ENCODE peak calls at places on chromosome 16, in nine cellular contexts. K is K562; R is PC-3; B is neuronal stem cell; J is CD8-positive, alpha-beta T cell; V is upper lobe of right lung; X is Panc1; H is transverse colon; Z is pancreas. O is an unnamed sample.

GRCh38 chr16:57383276-57384247 is 11.3 kb downstream of the CX3CL1 start:
- DNase-seq in K (no peak), R (peak), B (no peak), J (no peak), V (no peak), X (no peak), H (no peak), Z (no peak), O (no peak)

GRCh38 chr16:10611825-10612342 is 31.5 kb upstream of the EMP2 start:
- DNase-seq in K (no peak), R (no peak), B (no peak), J (no peak), V (no peak), X (no peak), H (no peak), Z (no peak), O (no peak)

GRCh38 chr16:2329532-2329931 is 11.0 kb downstream of the ABCA3 start:
- DNase-seq in K (no peak), R (no peak), B (no peak), J (no peak), V (peak), X (no peak), H (no peak), Z (no peak), O (peak)

GRCh38 chr16:53809088-53809951 is 105.4 kb downstream of the FTO start:
- DNase-seq in K (no peak), R (peak), B (no peak), J (no peak), V (no peak), X (no peak), H (no peak), Z (no peak), O (no peak)

GRCh38 chr16:17448640-17449638 is 21.8 kb downstream of the XYLT1 start:
- DNase-seq in K (no peak), R (no peak), B (no peak), J (peak), V (peak), X (no peak), H (peak), Z (no peak), O (no peak)

GRCh38 chr16:86567701-86568571 is 1.3 kb downstream of the FOXC2 start:
- DNase-seq in K (no peak), R (no peak), B (no peak), J (no peak), V (no peak), X (no peak), H (no peak), Z (peak), O (peak)

GRCh38 chr16:3182608-3183444 is 5.2 kb upstream of the OR1F1 start:
- DNase-seq in K (peak), R (peak), B (no peak), J (peak), V (no peak), X (no peak), H (peak), Z (no peak), O (peak)

GRCh38 chr16:86455116-86455515 is 55.2 kb upstream of the FOXF1 start:
- DNase-seq in K (no peak), R (no peak), B (no peak), J (no peak), V (no peak), X (no peak), H (no peak), Z (no peak), O (no peak)

GRCh38 chr16:499924-500323 is 27.6 kb upstream of the CAPN15 start:
- DNase-seq in K (no peak), R (no peak), B (no peak), J (no peak), V (no peak), X (no peak), H (no peak), Z (no peak), O (no peak)

GRCh38 chr16:1777375-1778199 is 4.7 kb upstream of the MRPS34 start:
- DNase-seq in K (no peak), R (no peak), B (no peak), J (no peak), V (no peak), X (no peak), H (no peak), Z (peak), O (no peak)

GRCh38 chr16:85430523-85431381 is 182.4 kb upstream of the GSE1 start:
- DNase-seq in K (no peak), R (no peak), B (no peak), J (no peak), V (peak), X (no peak), H (peak), Z (peak), O (no peak)

GRCh38 chr16:86929149-86929871 is 351.0 kb downstream of the FOXL1 start:
- DNase-seq in K (peak), R (no peak), B (no peak), J (no peak), V (no peak), X (no peak), H (no peak), Z (no peak), O (no peak)

GRCh38 chr16:57422026-57422944 is 17.7 kb downstream of the CCL17 start:
- DNase-seq in K (peak), R (peak), B (no peak), J (no peak), V (no peak), X (peak), H (peak), Z (no peak), O (peak)

GRCh38 chr16:13448346-13448745 is 471.6 kb upstream of the ERCC4 start:
- DNase-seq in K (no peak), R (no peak), B (no peak), J (no peak), V (no peak), X (no peak), H (no peak), Z (no peak), O (no peak)

GRCh38 chr16:57899771-57900661 is 70.9 kb downstream of the CNGB1 start:
- DNase-seq in K (peak), R (peak), B (peak), J (peak), V (peak), X (peak), H (peak), Z (no peak), O (peak)

GRCh38 chr16:1012722-1013592 is 31.4 kb downstream of the SOX8 start:
- DNase-seq in K (no peak), R (no peak), B (no peak), J (no peak), V (no peak), X (no peak), H (no peak), Z (no peak), O (no peak)

GRCh38 chr16:12089492-12090161 is 113.1 kb downstream of the SNX29 start:
- DNase-seq in K (peak), R (no peak), B (no peak), J (peak), V (peak), X (no peak), H (peak), Z (no peak), O (peak)

GRCh38 chr16:35743101-35743692 is 2283.8 kb downstream of the TP53TG3F start:
- DNase-seq in K (no peak), R (no peak), B (no peak), J (no peak), V (no peak), X (no peak), H (no peak), Z (no peak), O (no peak)

GRCh38 chr16:12339686-12340085 is 363.2 kb downstream of the SNX29 start:
- DNase-seq in K (no peak), R (no peak), B (no peak), J (no peak), V (no peak), X (no peak), H (no peak), Z (no peak), O (no peak)

GRCh38 chr16:84065536-84066132 is 23.0 kb upstream of the SLC38A8 start:
- DNase-seq in K (peak), R (peak), B (no peak), J (no peak), V (peak), X (no peak), H (peak), Z (no peak), O (peak)

GRCh38 chr16:58022601-58023371 is 2.8 kb upstream of the MMP15 start:
- DNase-seq in K (no peak), R (peak), B (no peak), J (no peak), V (peak), X (no peak), H (peak), Z (peak), O (peak)

GRCh38 chr16:67653131-67654068 is 6.7 kb downstream of the ACD start:
- DNase-seq in K (no peak), R (no peak), B (no peak), J (no peak), V (no peak), X (no peak), H (no peak), Z (peak), O (no peak)

GRCh38 chr16:25235991-25236390 is 19.2 kb downstream of the AQP8 start:
- DNase-seq in K (no peak), R (no peak), B (no peak), J (no peak), V (no peak), X (no peak), H (no peak), Z (no peak), O (peak)

GRCh38 chr16:53433930-53434435 is 288 bp upstream of the RBL2 start:
- DNase-seq in K (peak), R (peak), B (no peak), J (no peak), V (no peak), X (peak), H (no peak), Z (no peak), O (no peak)

GRCh38 chr16:87436225-87437172 is 44.4 kb downstream of the MAP1LC3B start:
- DNase-seq in K (no peak), R (no peak), B (no peak), J (no peak), V (no peak), X (no peak), H (no peak), Z (no peak), O (no peak)

GRCh38 chr16:12899529-12900168 is 1.7 kb upstream of the SHISA9 start:
- DNase-seq in K (no peak), R (peak), B (no peak), J (no peak), V (no peak), X (no peak), H (no peak), Z (no peak), O (no peak)

GRCh38 chr16:61289141-61289540 is 747.1 kb downstream of the CDH8 start:
- DNase-seq in K (no peak), R (no peak), B (no peak), J (no peak), V (no peak), X (no peak), H (no peak), Z (no peak), O (no peak)

GRCh38 chr16:4679156-4679853 is 14.1 kb upstream of the NUDT16L1 start:
- DNase-seq in K (no peak), R (no peak), B (no peak), J (no peak), V (no peak), X (no peak), H (peak), Z (peak), O (no peak)

GRCh38 chr16:83187404-83187803 is 560.6 kb downstream of the CDH13 start:
- DNase-seq in K (no peak), R (peak), B (no peak), J (no peak), V (no peak), X (no peak), H (no peak), Z (no peak), O (no peak)

GRCh38 chr16:4846503-4846900 is 586 bp downstream of the GLYR1 start:
- DNase-seq in K (peak), R (peak), B (no peak), J (no peak), V (peak), X (no peak), H (peak), Z (no peak), O (peak)

GRCh38 chr16:65414284-65414984 is 292.6 kb upstream of the CDH11 start:
- DNase-seq in K (no peak), R (peak), B (no peak), J (no peak), V (no peak), X (no peak), H (no peak), Z (no peak), O (no peak)

GRCh38 chr16:86093801-86094750 is 195.1 kb downstream of the IRF8 start:
- DNase-seq in K (no peak), R (no peak), B (no peak), J (no peak), V (peak), X (no peak), H (peak), Z (no peak), O (no peak)

GRCh38 chr16:53071748-53072301 is 17.0 kb downstream of the CHD9 start:
- DNase-seq in K (no peak), R (no peak), B (no peak), J (no peak), V (peak), X (no peak), H (peak), Z (no peak), O (no peak)

GRCh38 chr16:68297908-68298307 is 12.8 kb downstream of the SLC7A6OS start:
- DNase-seq in K (no peak), R (peak), B (no peak), J (no peak), V (no peak), X (no peak), H (no peak), Z (no peak), O (no peak)

GRCh38 chr16:426115-426905 is 861 bp downstream of the RAB11FIP3 start:
- DNase-seq in K (peak), R (no peak), B (no peak), J (no peak), V (no peak), X (no peak), H (peak), Z (peak), O (peak)

GRCh38 chr16:3702082-3702481 is 15.2 kb downstream of the TRAP1 start:
- DNase-seq in K (no peak), R (no peak), B (no peak), J (no peak), V (no peak), X (no peak), H (no peak), Z (peak), O (no peak)

GRCh38 chr16:22194707-22195444 is 11.2 kb upstream of the EEF2K start:
- DNase-seq in K (peak), R (no peak), B (no peak), J (no peak), V (no peak), X (no peak), H (no peak), Z (no peak), O (no peak)

GRCh38 chr16:60674241-60674640 is 1362.0 kb downstream of the CDH8 start:
- DNase-seq in K (no peak), R (no peak), B (no peak), J (no peak), V (no peak), X (no peak), H (no peak), Z (no peak), O (no peak)

GRCh38 chr16:75237398-75238131 is 13.9 kb downstream of the BCAR1 start:
- DNase-seq in K (no peak), R (no peak), B (no peak), J (no peak), V (peak), X (no peak), H (no peak), Z (peak), O (no peak)

GRCh38 chr16:75241412-75241811 is 10.0 kb downstream of the BCAR1 start:
- DNase-seq in K (no peak), R (no peak), B (no peak), J (no peak), V (no peak), X (no peak), H (no peak), Z (peak), O (no peak)

GRCh38 chr16:75238132-75238852 is 13.1 kb downstream of the BCAR1 start:
- DNase-seq in K (no peak), R (no peak), B (no peak), J (no peak), V (peak), X (no peak), H (peak), Z (peak), O (no peak)

GRCh38 chr16:75238853-75239371 is 12.5 kb downstream of the BCAR1 start:
- DNase-seq in K (no peak), R (no peak), B (no peak), J (no peak), V (no peak), X (no peak), H (no peak), Z (no peak), O (no peak)

DNA sequence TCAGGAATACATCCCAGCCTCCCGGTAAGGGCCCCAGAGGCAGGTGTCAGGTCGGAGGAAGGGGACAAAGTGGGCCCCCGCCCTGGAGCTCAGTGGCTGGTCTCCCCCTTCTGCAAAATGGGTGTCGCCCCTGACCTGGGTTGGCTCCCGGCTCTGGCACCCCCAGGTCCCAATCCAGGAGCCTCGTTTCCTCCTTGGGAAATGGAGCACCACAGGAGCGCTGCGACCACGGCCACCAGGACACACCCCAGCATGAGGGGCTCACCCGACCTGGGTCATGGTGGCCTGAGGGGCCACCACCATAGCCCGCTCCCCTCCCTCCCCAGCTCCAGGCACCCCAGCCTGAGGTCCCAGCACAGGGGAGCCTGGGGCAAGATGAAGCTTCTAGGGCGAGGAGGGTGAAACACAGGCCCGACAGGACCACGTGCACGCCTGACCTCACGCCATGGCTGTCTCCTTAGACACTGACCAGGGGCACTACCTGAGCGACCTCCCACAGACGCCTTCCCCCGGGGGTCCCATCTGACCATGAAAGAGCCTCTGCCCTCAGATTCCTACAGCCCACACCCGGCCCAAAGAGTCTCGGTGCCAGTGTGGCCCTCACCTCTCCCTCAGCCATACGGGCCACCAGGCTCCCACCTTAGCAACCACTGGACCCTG is 11.8 kb downstream of the BCAR1 start:
- DNase-seq in K (no peak), R (no peak), B (no peak), J (no peak), V (peak), X (no peak), H (no peak), Z (peak), O (no peak)
- H3K4me3 ChIP-seq in K (no peak), R (no peak), B (no peak), J (no peak), V (no peak), X (no peak), H (no peak), Z (no peak), O (no peak)

DNA sequence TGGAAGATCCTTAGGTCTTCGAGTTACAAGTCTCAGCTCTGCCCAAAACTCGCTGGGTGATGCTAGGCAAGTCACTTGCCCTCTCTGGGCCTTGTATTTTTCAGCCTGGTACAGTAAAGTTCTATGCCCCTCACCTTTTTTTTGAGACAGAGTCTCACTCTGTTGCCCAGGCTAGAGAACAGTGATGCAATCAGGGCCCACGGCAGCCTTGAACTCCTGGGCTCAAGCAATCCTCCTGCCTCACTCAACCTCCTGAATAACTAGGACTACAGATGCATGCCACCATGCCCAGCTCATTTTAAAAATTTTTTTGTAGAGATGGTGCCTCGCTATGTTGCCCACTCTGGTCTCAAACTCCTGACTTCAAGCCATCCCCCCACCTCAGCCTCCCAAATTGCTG is 3.8 kb downstream of the MYH11 start:
- DNase-seq in K (no peak), R (no peak), B (no peak), J (no peak), V (no peak), X (no peak), H (no peak), Z (no peak), O (no peak)
- H3K4me3 ChIP-seq in K (no peak), R (no peak), B (no peak), J (no peak), V (peak), X (no peak), H (peak), Z (no peak), O (no peak)

DNA sequence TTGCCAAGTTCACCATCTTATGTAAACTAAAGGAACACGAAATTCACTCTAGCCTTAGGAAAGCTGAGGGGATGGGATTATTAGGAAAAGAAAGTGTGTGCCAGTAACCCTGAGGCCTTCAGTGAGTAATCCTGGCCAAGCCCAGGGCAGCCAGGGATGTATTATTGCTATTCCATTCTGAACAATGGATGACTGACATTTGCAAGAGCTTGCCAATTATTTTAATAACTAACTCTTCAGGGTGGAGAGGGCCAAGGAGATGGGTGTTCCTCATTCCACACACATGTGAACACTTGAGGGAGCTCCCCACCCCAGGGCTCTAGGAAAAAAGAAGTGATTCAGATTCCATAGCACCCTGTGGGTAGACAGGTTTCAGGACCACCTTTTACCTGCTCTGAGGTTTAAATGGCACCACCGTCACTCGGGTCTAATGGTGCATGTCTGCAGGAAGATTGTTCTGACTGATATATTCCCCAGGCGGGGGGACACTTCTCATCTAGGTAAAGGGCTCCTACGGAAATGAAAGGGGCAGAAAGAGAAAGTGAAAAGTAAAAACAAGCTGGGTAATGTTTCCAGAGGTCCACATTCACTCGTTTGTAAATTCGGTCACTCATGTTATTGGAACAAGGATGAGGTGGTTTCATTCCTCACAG is 41.5 kb downstream of the TK2 start:
- DNase-seq in K (no peak), R (peak), B (no peak), J (no peak), V (no peak), X (no peak), H (no peak), Z (no peak), O (no peak)
- H3K4me3 ChIP-seq in K (no peak), R (no peak), B (peak), J (no peak), V (no peak), X (no peak), H (no peak), Z (no peak), O (no peak)

GRCh38 chr16:89476811-89477261 is 13.5 kb downstream of the ANKRD11 start:
- DNase-seq in K (no peak), R (no peak), B (no peak), J (no peak), V (no peak), X (no peak), H (no peak), Z (no peak), O (no peak)

GRCh38 chr16:89475144-89475543 is 15.2 kb downstream of the ANKRD11 start:
- DNase-seq in K (no peak), R (no peak), B (no peak), J (no peak), V (no peak), X (no peak), H (no peak), Z (no peak), O (peak)

GRCh38 chr16:89478576-89479221 is 11.7 kb downstream of the ANKRD11 start:
- DNase-seq in K (no peak), R (peak), B (no peak), J (peak), V (no peak), X (no peak), H (no peak), Z (no peak), O (no peak)

GRCh38 chr16:89473791-89474414 is 16.5 kb downstream of the ANKRD11 start:
- DNase-seq in K (no peak), R (peak), B (no peak), J (no peak), V (no peak), X (no peak), H (no peak), Z (no peak), O (no peak)

DNA sequence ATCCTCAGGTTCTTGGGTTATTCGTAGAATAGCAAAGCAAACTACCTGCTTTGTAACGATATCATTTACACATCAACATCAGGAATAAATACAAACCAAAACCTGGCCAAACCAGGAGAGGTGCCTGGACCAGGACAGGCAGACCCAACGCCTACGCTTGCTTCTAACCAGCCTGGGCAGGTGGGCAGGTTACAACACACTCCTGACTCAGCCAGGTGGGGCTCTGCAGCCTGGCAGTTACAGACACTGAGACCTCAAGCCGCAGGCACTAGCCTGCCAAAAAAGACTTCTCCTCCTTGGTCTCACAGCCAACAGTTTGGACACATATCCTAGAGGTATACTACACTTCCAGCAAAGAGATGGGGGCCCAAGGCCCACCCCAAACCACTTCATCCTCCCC is 14.0 kb downstream of the ANKRD11 start:
- DNase-seq in K (no peak), R (peak), B (no peak), J (no peak), V (no peak), X (no peak), H (no peak), Z (no peak), O (no peak)
- H3K4me3 ChIP-seq in K (no peak), R (no peak), B (no peak), J (no peak), V (no peak), X (no peak), H (no peak), Z (no peak), O (no peak)